ENCODE peak calls at places on chromosome 5, in ten cellular contexts. N is IMR-90, Z is tibial artery, O is brain microvascular endothelial cell, K is right atrium auricular region, B is aorta, Y is thyroid gland, W is transverse colon, M is lower lobe of right lung, I is A549. E is an unnamed sample.
A peak's percentile ranks its signal among the peaks of the same experiment; 100 is the strongest.

GRCh38 chr5:2921651-2922050 is 170.2 kb upstream of the IRX2 start:
- DNase-seq in B (peak; percentile 18), I (no peak), M (no peak), W (no peak), O (no peak), K (no peak), N (no peak), Y (no peak), Z (no peak), E (no peak)

GRCh38 chr5:25444697-25445096 is 799.9 kb upstream of the CDH10 start:
- DNase-seq in M (no peak), Y (no peak), N (no peak), I (no peak), K (no peak), Z (no peak), B (no peak), O (no peak), W (no peak), E (no peak)

GRCh38 chr5:38922199-38922598 is 76.4 kb downstream of the OSMR start:
- DNase-seq in O (peak; percentile 38), Z (no peak), K (no peak), I (peak; percentile 73), M (peak; percentile 67), Y (peak; percentile 65), N (peak; percentile 51), B (no peak), W (peak; percentile 29), E (peak; percentile 76)

GRCh38 chr5:50874277-50874984 is 208.0 kb downstream of the PARP8 start:
- DNase-seq in Z (no peak), W (no peak), I (no peak), Y (no peak), N (no peak), O (no peak), K (no peak), M (no peak), B (peak; percentile 68), E (no peak)

GRCh38 chr5:32760091-32760509 is 49.0 kb downstream of the NPR3 start:
- DNase-seq in Z (no peak), B (no peak), Y (no peak), O (peak; percentile 79), I (peak; percentile 41), K (no peak), M (no peak), N (peak; percentile 98), W (no peak), E (no peak)

GRCh38 chr5:80231243-80231642 is 24.6 kb downstream of the SERINC5 start:
- DNase-seq in K (no peak), O (peak; percentile 81), Y (no peak), N (peak; percentile 90), W (no peak), I (no peak), B (no peak), M (no peak), Z (no peak), E (no peak)

GRCh38 chr5:110852053-110852452 is 113.2 kb downstream of the SLC25A46 start:
- DNase-seq in I (no peak), K (no peak), B (no peak), M (no peak), N (no peak), W (no peak), Z (no peak), Y (no peak), O (no peak), E (no peak)

GRCh38 chr5:143140492-143141231 is 262.8 kb downstream of the NR3C1 start:
- DNase-seq in I (no peak), K (no peak), B (no peak), W (peak; percentile 64), Z (no peak), M (peak; percentile 48), O (no peak), N (no peak), Y (no peak), E (no peak)

GRCh38 chr5:51889703-51890102 is 506.5 kb downstream of the ISL1 start:
- DNase-seq in Z (no peak), M (no peak), Y (no peak), K (no peak), B (no peak), O (no peak), N (no peak), W (no peak), I (no peak), E (no peak)

GRCh38 chr5:93649234-93649900 is 66.3 kb downstream of the NR2F1 start:
- DNase-seq in Y (no peak), W (no peak), K (no peak), O (no peak), Z (no peak), M (no peak), I (no peak), B (no peak), N (no peak), E (no peak)

GRCh38 chr5:141757402-141757801 is 75.4 kb upstream of the ARAP3 start:
- DNase-seq in N (peak; percentile 41), B (no peak), Z (no peak), M (no peak), K (no peak), I (peak; percentile 72), W (peak; percentile 36), Y (peak; percentile 7), O (peak; percentile 35), E (no peak)

GRCh38 chr5:77957516-77957915 is 181.4 kb upstream of the TBCA start:
- DNase-seq in K (no peak), N (no peak), M (no peak), B (no peak), Y (no peak), W (no peak), I (no peak), Z (no peak), O (no peak), E (no peak)

GRCh38 chr5:68415177-68416085 is 199.9 kb downstream of the PIK3R1 start:
- DNase-seq in M (no peak), B (no peak), Z (peak; percentile 30), I (no peak), N (no peak), Y (no peak), K (no peak), W (no peak), O (no peak), E (no peak)

GRCh38 chr5:169914766-169915165 is 65.5 kb downstream of the INSYN2B start:
- DNase-seq in N (peak; percentile 75), Z (no peak), I (no peak), O (peak; percentile 57), W (no peak), M (no peak), Y (peak; percentile 72), B (no peak), K (no peak), E (peak; percentile 76)

GRCh38 chr5:31620071-31620470 is 18.9 kb upstream of the PDZD2 start:
- DNase-seq in I (no peak), Z (no peak), N (no peak), O (no peak), K (no peak), Y (no peak), W (no peak), M (no peak), B (no peak), E (no peak)

GRCh38 chr5:54535149-54535844 is 17.7 kb downstream of the SNX18 start:
- DNase-seq in N (no peak), M (no peak), Y (no peak), W (no peak), K (no peak), Z (no peak), B (no peak), O (no peak), I (no peak), E (no peak)

GRCh38 chr5:33891731-33892418 is at the start of gene ADAMTS12:
- DNase-seq in B (peak; percentile 60), Z (no peak), Y (peak; percentile 20), N (peak; percentile 77), K (no peak), W (peak; percentile 24), I (no peak), M (no peak), O (peak; percentile 53), E (peak; percentile 70)

DNA sequence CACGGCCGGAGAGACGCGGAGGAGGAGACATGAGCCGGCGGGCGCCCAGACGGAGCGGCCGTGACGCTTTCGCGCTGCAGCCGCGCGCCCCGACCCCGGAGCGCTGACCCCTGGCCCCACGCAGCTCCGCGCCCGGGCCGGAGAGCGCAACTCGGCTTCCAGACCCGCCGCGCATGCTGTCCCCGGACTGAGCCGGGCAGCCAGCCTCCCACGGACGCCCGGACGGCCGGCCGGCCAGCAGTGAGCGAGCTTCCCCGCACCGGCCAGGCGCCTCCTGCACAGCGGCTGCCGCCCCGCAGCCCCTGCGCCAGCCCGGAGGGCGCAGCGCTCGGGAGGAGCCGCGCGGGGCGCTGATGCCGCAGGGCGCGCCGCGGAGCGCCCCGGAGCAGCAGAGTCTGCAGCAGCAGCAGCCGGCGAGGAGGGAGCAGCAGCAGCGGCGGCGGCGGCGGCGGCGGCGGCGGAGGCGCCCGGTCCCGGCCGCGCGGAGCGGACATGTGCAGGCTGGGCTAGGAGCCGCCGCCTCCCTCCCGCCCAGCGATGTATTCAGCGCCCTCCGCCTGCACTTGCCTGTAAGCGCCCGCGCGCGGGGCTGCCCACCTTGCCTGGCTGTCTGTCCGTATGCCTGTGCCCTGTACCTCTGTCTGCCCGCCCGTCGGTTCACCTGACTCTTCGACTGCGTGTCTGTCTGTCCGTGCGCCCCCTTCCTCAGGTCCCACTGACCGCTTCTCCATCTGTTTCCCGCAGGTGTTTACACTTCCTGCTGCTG is 399 bp downstream of the FGF18 start:
- DNase-seq in B (no peak), M (no peak), W (peak; percentile 13), K (peak; percentile 57), Z (no peak), O (no peak), N (peak; percentile 29), I (peak; percentile 41), Y (peak; percentile 50), E (peak; percentile 77)
- H3K4me3 ChIP-seq in B (peak overlapping the region; percentile 70), M (peak overlapping the region; percentile 50), W (peak overlapping the region; percentile 48), K (peak overlapping the region; percentile 49), Z (peak overlapping the region; percentile 43), O (peak overlapping the region; percentile 24), N (peak overlapping the region; percentile 34), I (peak overlapping the region; percentile 51), Y (peak overlapping the region; percentile 18), E (peak overlapping the region; percentile 69)

GRCh38 chr5:9554122-9554521 is 8.2 kb upstream of the SEMA5A start:
- DNase-seq in I (no peak), W (no peak), Y (no peak), O (no peak), Z (no peak), N (no peak), B (no peak), M (no peak), K (no peak), E (no peak)
- H3K4me3 ChIP-seq in I (no peak overlapping the region), W (peak overlapping the region; percentile 17), Y (no peak overlapping the region), O (no peak overlapping the region), Z (no peak overlapping the region), N (no peak overlapping the region), B (no peak overlapping the region), M (no peak overlapping the region), K (no peak overlapping the region), E (no peak overlapping the region)

DNA sequence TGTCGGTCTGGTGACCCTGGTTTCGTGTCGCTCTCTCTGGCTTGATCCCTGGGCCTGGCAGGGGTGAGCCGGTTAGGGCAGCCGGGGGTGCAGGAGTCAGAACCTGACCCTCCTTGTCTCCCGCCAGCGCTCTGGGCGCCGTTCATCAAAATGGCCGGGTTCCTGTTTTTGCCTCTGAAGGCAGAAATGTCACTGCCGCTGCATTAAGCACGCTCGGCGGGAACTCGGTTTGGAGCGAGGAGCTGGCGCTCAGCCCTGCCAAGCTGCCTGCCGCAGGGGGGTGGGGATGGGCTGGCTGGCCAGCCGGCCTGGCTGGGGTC is 63.7 kb downstream of the CXXC5 start:
- DNase-seq in B (no peak), Z (no peak), O (no peak), K (no peak), M (no peak), W (no peak), N (no peak), I (no peak), Y (peak; percentile 49), E (peak; percentile 75)
- H3K4me3 ChIP-seq in B (no peak overlapping the region), Z (peak overlapping the region; percentile 67), O (peak overlapping the region; percentile 53), K (peak overlapping the region; percentile 60), M (peak overlapping the region; percentile 56), W (peak overlapping the region; percentile 59), N (no peak overlapping the region), I (peak overlapping the region; percentile 88), Y (peak overlapping the region; percentile 31), E (peak overlapping the region; percentile 46)

GRCh38 chr5:152046361-152046760 is 121.7 kb upstream of the GLRA1 start:
- DNase-seq in Y (no peak), M (no peak), O (no peak), Z (no peak), W (no peak), B (no peak), K (no peak), N (no peak), I (no peak), E (no peak)
- H3K4me3 ChIP-seq in Y (no peak overlapping the region), M (no peak overlapping the region), O (no peak overlapping the region), Z (no peak overlapping the region), W (no peak overlapping the region), B (no peak overlapping the region), K (no peak overlapping the region), N (no peak overlapping the region), I (no peak overlapping the region), E (no peak overlapping the region)